ENCODE peak calls at places on chromosomes 2 and 18, in four cellular contexts. X is BJ, S is left lung, W is progenitor cell of endocrine pancreas. Y is an unnamed sample.

GRCh38 chr18:5627756-5628511 is 84.1 kb upstream of the EPB41L3 start:
- DNase-seq in X (no peak), S (peak; percentile 56), W (no peak), Y (no peak)

GRCh38 chr2:4501525-4501924 is 798.1 kb downstream of the DCDC2C start:
- DNase-seq in X (no peak), S (no peak), W (no peak), Y (no peak)

GRCh38 chr2:218003265-218003950 is 613 bp upstream of the TNS1 start:
- DNase-seq in X (no peak), S (no peak), W (no peak), Y (no peak)

GRCh38 chr2:191846787-191847620 is at the start of gene CAVIN2:
- DNase-seq in X (no peak), S (peak; percentile 78), W (no peak), Y (no peak)

GRCh38 chr2:101706819-101707177 is 9.3 kb downstream of the MAP4K4 start:
- DNase-seq in X (no peak), S (no peak), W (no peak), Y (no peak)

GRCh38 chr2:24721470-24721869 is 71.7 kb downstream of the PTRHD1 start:
- DNase-seq in X (peak; percentile 45), S (peak; percentile 36), W (no peak), Y (no peak)

GRCh38 chr18:5894613-5895299 is 566 bp downstream of the TMEM200C start:
- DNase-seq in X (no peak), S (peak; percentile 32), W (peak; percentile 31), Y (no peak)

GRCh38 chr18:40079786-40080185 is 1875.2 kb upstream of the PIK3C3 start:
- DNase-seq in X (no peak), S (no peak), W (no peak), Y (no peak)

GRCh38 chr2:168490015-168490874 is 34.2 kb downstream of the CERS6 start:
- DNase-seq in X (no peak), S (no peak), W (no peak), Y (no peak)

GRCh38 chr2:109330056-109330455 is 201.1 kb downstream of the SH3RF3 start:
- DNase-seq in X (no peak), S (no peak), W (no peak), Y (no peak)

GRCh38 chr18:51248685-51249084 is 51.2 kb upstream of the MEX3C start:
- DNase-seq in X (no peak), S (no peak), W (no peak), Y (no peak)

GRCh38 chr2:177675256-177676220 is 283.0 kb downstream of the AGPS start:
- DNase-seq in X (no peak), S (no peak), W (no peak), Y (no peak)

GRCh38 chr2:108988796-108989713 is at the start of gene EDAR:
- DNase-seq in X (no peak), S (no peak), W (peak; percentile 30), Y (no peak)

GRCh38 chr2:214006601-214007000 is 404.3 kb upstream of the VWC2L start:
- DNase-seq in X (no peak), S (no peak), W (no peak), Y (no peak)

GRCh38 chr2:202122975-202123765 is 50.1 kb downstream of the KIAA2012 start:
- DNase-seq in X (no peak), S (no peak), W (no peak), Y (no peak)

GRCh38 chr2:230660294-230661060 is 52.2 kb upstream of the CAB39 start:
- DNase-seq in X (no peak), S (peak; percentile 80), W (no peak), Y (no peak)

GRCh38 chr18:2985628-2986027 is 27.3 kb downstream of the LPIN2 start:
- DNase-seq in X (no peak), S (no peak), W (no peak), Y (no peak)

GRCh38 chr2:137829251-137829650 is 135.0 kb upstream of the HNMT start:
- DNase-seq in X (no peak), S (no peak), W (no peak), Y (no peak)

GRCh38 chr2:42928692-42929576 is 136.6 kb upstream of the HAAO start:
- DNase-seq in X (no peak), S (no peak), W (no peak), Y (no peak)
- TF ChIP-seq CTCF in X (peak; percentile 67), S (peak; percentile 11), W (peak; percentile 62), Y (no peak)

GRCh38 chr2:134375935-134376334 is 122.1 kb downstream of the MGAT5 start:
- DNase-seq in X (no peak), S (no peak), W (no peak), Y (no peak)
- TF ChIP-seq CTCF in X (peak; percentile 31), S (no peak), W (peak; percentile 24), Y (no peak)

GRCh38 chr18:55406374-55407045 is 181.5 kb downstream of the TCF4 start:
- DNase-seq in X (no peak), S (no peak), W (no peak), Y (no peak)

GRCh38 chr18:55407191-55407590 is 180.8 kb downstream of the TCF4 start:
- DNase-seq in X (no peak), S (no peak), W (no peak), Y (no peak)

GRCh38 chr18:55404136-55404810 is 183.7 kb downstream of the TCF4 start:
- DNase-seq in X (no peak), S (no peak), W (no peak), Y (no peak)

GRCh38 chr18:55404811-55405654 is 183.0 kb downstream of the TCF4 start:
- DNase-seq in X (no peak), S (no peak), W (no peak), Y (no peak)

DNA sequence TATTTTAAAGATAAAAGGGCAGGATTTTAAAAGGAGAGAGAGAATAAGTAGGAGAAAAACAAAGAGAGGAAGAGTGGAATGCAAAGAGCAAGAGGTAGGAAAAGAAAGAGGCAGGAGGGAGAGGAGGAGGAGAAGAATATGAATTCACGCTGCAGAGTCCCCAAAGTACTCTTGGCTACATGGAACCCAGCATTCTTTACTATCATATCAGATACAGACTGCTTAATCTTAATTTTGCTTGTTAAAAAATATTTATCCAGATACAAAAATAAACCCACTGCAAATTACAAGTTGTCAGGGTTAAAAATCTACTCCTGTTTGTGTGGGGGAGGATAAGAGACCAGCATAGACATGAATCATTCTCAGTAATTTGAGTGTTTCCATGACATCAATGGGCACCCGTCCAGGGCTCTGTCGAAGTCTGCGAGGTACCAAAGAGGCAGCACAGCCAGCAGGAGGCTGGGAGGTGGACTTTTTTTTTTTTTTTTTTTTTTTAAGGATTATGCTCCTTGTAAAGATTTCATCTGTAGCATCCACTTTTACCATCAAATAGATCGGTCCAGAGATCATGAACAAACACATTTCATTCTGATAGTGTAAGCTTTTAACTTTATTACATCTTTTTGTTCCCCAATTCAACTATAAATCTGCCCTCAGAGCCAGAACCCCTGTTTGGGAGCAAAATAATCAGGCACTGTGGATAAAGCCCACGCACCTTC is 182.2 kb downstream of the TCF4 start:
- DNase-seq in X (peak; percentile 69), S (peak; percentile 82), W (no peak), Y (no peak)
- TF ChIP-seq CTCF in X (peak; percentile 25), S (no peak), W (no peak), Y (no peak)

GRCh38 chr18:77077836-77078456 is 54.6 kb downstream of the MBP start:
- DNase-seq in X (no peak), S (no peak), W (no peak), Y (peak; percentile 6)
- TF ChIP-seq CTCF in X (no peak), S (no peak), W (no peak), Y (no peak)

DNA sequence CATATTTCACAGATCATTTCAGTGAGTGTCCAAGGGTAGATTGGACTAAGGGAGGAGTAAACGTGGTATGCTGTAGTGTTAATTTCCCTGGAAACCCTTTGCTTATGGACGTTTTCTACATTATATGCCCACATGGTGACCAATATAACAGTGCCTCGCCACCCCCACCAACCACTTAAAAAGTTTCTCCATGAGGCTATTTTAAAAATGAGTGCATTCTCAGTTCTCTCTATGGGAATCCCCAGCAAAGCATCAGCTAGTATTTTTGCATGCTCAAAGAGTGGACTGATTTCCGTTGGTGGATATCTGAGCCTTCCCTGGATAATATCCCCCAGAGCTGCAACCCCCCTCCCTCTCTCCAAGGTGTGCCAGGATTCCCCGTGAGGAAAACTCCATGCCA is 73.2 kb downstream of the TGFA start:
- DNase-seq in X (no peak), S (no peak), W (no peak), Y (no peak)
- TF ChIP-seq CTCF in X (no peak), S (no peak), W (no peak), Y (no peak)

DNA sequence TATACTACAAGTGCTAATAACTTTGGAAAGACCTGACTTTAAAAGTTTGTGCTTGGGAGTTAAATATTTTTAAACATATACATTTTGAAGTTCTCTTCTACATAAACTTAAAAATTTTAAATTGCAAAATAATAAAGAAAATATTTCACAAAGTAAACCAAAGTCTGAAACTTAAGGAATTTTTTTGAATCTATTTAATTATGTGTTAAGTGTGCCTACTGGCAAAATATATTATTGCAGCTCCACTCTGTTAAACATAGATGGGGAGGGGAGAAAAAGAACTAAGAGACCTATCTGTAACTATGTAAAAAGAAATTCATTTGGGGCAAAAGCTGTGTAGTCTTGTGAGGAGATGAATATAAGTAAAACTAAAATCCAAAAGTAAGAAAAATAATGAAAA is 133.3 kb upstream of the UBE2E3 start:
- DNase-seq in X (no peak), S (no peak), W (no peak), Y (no peak)
- TF ChIP-seq CTCF in X (no peak), S (no peak), W (peak; percentile 37), Y (no peak)

DNA sequence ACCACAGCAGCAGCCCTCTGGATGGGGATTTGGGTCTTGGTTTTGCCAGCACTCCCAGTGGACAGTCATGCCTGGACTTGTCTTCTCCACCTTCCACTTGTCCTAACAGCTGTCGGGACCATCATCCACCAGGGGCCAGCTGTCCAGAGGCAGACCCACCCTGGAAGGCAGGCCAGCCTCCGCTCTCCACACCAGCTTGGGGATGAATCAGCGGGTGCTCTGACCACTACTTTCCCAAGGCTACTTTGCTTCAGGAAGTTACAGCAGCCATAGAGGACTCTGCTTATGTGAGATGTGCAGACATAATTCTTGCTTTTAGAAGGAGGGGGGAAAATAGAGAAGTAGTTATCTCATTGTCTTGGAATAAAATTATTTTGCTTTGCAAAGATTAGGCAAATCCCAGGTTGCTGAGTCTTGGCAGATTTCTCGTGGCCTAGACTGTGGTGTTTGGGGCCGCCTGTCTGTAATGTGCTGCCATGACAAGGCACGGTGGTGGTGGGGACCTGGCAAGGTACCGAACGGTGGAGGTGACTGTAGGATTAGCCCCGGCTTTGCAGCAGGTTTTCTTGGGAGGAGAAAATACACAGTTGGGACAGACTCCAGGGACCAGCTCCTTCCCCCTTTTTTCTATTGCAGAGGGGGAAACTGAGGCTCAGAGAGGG is 148.7 kb downstream of the AGAP1 start:
- DNase-seq in X (no peak), S (no peak), W (no peak), Y (no peak)
- TF ChIP-seq CTCF in X (no peak), S (no peak), W (no peak), Y (no peak)

GRCh38 chr2:237257471-237257951 is 156.5 kb downstream of the COL6A3 start:
- DNase-seq in X (peak; percentile 63), S (no peak), W (no peak), Y (no peak)
- TF ChIP-seq CTCF in X (no peak), S (no peak), W (no peak), Y (no peak)

Y was measured in natural killer cell.